ENCODE peak calls at places on chromosomes 7 and 10, in eight cellular contexts. L, B, F, C, E, D, Z and U are unnamed samples.

GRCh38 chr7:142916508-142916907 is 17.0 kb downstream of the TRPV5 start:
- DNase-seq in L (no peak), C (no peak), Z (no peak), F (no peak), B (no peak), E (no peak), D (no peak), U (no peak)

GRCh38 chr7:5396542-5396941 is 27.1 kb downstream of the TNRC18 start:
- DNase-seq in F (peak), Z (peak), C (no peak), B (peak), E (no peak), D (peak), L (peak), U (peak)

GRCh38 chr10:126844406-126844805 is 60.8 kb upstream of the DOCK1 start:
- DNase-seq in L (no peak), Z (no peak), B (no peak), F (no peak), E (no peak), C (no peak), D (no peak), U (no peak)

GRCh38 chr10:69327463-69328345 is 49.4 kb downstream of the HK1 start:
- DNase-seq in C (peak), B (peak), F (peak), D (no peak), L (peak), Z (no peak), E (no peak), U (peak)

GRCh38 chr10:110641256-110641655 is 2.9 kb upstream of the RBM20 start:
- DNase-seq in Z (peak), L (peak), C (no peak), E (peak), B (no peak), F (no peak), D (peak), U (no peak)

GRCh38 chr10:128152741-128153583 is 26.7 kb upstream of the MKI67 start:
- DNase-seq in D (no peak), C (peak), F (no peak), L (no peak), Z (no peak), B (no peak), E (peak), U (no peak)

GRCh38 chr10:27258838-27259532 is 18.4 kb upstream of the ACBD5 start:
- DNase-seq in B (no peak), D (no peak), Z (no peak), L (peak), E (peak), C (no peak), F (no peak), U (no peak)

GRCh38 chr10:110399163-110400094 is 94.7 kb upstream of the SMNDC1 start:
- DNase-seq in B (no peak), E (no peak), D (no peak), Z (no peak), C (peak), F (no peak), L (no peak), U (no peak)

GRCh38 chr7:68929712-68930395 is 668.4 kb upstream of the AUTS2 start:
- DNase-seq in Z (no peak), E (no peak), L (no peak), F (no peak), C (no peak), D (no peak), B (no peak), U (no peak)